ENCODE peak calls at places on chromosomes 4 and X, in four cellular contexts. P, T, A and R are unnamed samples.

GRCh38 chr4:128358231-128358902 is 70.8 kb upstream of the PGRMC2 start:
- DNase-seq in P (no peak), T (peak; percentile 79), A (no peak), R (no peak)

GRCh38 chrX:70030242-70030823 is 19.4 kb downstream of the AWAT2 start:
- DNase-seq in P (peak; percentile 44), T (peak; percentile 16), A (no peak), R (no peak)

GRCh38 chr4:65880594-65880993 is 210.3 kb upstream of the EPHA5 start:
- DNase-seq in P (no peak), T (no peak), A (no peak), R (no peak)

GRCh38 chr4:107034982-107035710 is 967 bp downstream of the DKK2 start:
- DNase-seq in P (peak; percentile 47), T (no peak), A (no peak), R (peak; percentile 13)

GRCh38 chr4:175330652-175331051 is 412.5 kb downstream of the ADAM29 start:
- DNase-seq in P (no peak), T (no peak), A (no peak), R (no peak)

GRCh38 chr4:92497141-92497540 is 193.4 kb downstream of the GRID2 start:
- DNase-seq in P (no peak), T (no peak), A (no peak), R (no peak)

GRCh38 chr4:154082760-154083530 is 294.1 kb upstream of the SFRP2 start:
- DNase-seq in P (peak; percentile 8), T (no peak), A (no peak), R (no peak)

GRCh38 chr4:26916195-26916594 is 55.6 kb downstream of the STIM2 start:
- DNase-seq in P (no peak), T (no peak), A (no peak), R (no peak)

GRCh38 chr4:5028480-5028879 is 9.2 kb upstream of the CYTL1 start:
- DNase-seq in P (no peak), T (no peak), A (no peak), R (no peak)

GRCh38 chr4:110088670-110089069 is 109.7 kb downstream of the ELOVL6 start:
- DNase-seq in P (no peak), T (no peak), A (no peak), R (no peak)

GRCh38 chr4:112860731-112861377 is 188.6 kb upstream of the ANK2 start:
- DNase-seq in P (peak; percentile 68), T (no peak), A (no peak), R (no peak)

GRCh38 chr4:5036239-5036638 is 15.0 kb upstream of the STK32B start:
- DNase-seq in P (no peak), T (peak; percentile 67), A (no peak), R (no peak)

GRCh38 chr4:105306820-105307219 is 160.1 kb downstream of the TET2 start:
- DNase-seq in P (no peak), T (no peak), A (no peak), R (no peak)

GRCh38 chr4:5979981-5980380 is 38.2 kb downstream of the C4orf50 start:
- DNase-seq in P (peak; percentile 37), T (no peak), A (peak; percentile 59), R (peak; percentile 18)

GRCh38 chrX:86714441-86714840 is 566.2 kb downstream of the DACH2 start:
- DNase-seq in P (no peak), T (no peak), A (no peak), R (no peak)

GRCh38 chrX:1596676-1597344 is 5.4 kb downstream of the AKAP17A start:
- DNase-seq in P (no peak), T (no peak), A (no peak), R (no peak)

GRCh38 chr4:76308548-76308947 is 2.0 kb downstream of the STBD1 start:
- DNase-seq in P (no peak), T (no peak), A (no peak), R (no peak)

GRCh38 chrX:21408776-21409175 is 34.6 kb downstream of the CNKSR2 start:
- DNase-seq in P (no peak), T (no peak), A (no peak), R (no peak)

GRCh38 chr4:163679189-163679588 is 184.7 kb downstream of the TMA16 start:
- DNase-seq in P (no peak), T (no peak), A (no peak), R (no peak)

GRCh38 chrX:129961180-129962083 is 21.0 kb upstream of the BCORL1 start:
- DNase-seq in P (no peak), T (no peak), A (no peak), R (no peak)

GRCh38 chr4:150739591-150739990 is 157.6 kb downstream of the MAB21L2 start:
- DNase-seq in P (no peak), T (no peak), A (no peak), R (no peak)

GRCh38 chr4:75919914-75920313 is 17.7 kb upstream of the PPEF2 start:
- DNase-seq in P (no peak), T (no peak), A (no peak), R (no peak)

GRCh38 chr4:147477439-147477838 is 3.5 kb upstream of the EDNRA start:
- DNase-seq in P (no peak), T (no peak), A (no peak), R (no peak)

GRCh38 chrX:104351173-104351769 is 96.5 kb upstream of the ESX1 start:
- DNase-seq in P (no peak), T (peak; percentile 71), A (no peak), R (no peak)

GRCh38 chrX:103376979-103377324 is 614 bp downstream of the BEX3 start:
- DNase-seq in P (no peak), T (no peak), A (no peak), R (peak; percentile 18)

GRCh38 chr4:185921583-185922555 is 109.9 kb upstream of the SORBS2 start:
- DNase-seq in P (no peak), T (no peak), A (no peak), R (no peak)

GRCh38 chrX:40097101-40097491 is 662 bp downstream of the BCOR start:
- DNase-seq in P (no peak), T (no peak), A (no peak), R (peak; percentile 39)

GRCh38 chr4:19213388-19213787 is 1038.3 kb upstream of the SLIT2 start:
- DNase-seq in P (peak; percentile 36), T (no peak), A (no peak), R (no peak)

GRCh38 chrX:124346877-124347241 is 496 bp downstream of the SH2D1A start:
- DNase-seq in P (no peak), T (no peak), A (no peak), R (no peak)

GRCh38 chrX:106220177-106220576 is 52.1 kb downstream of the PWWP3B start:
- DNase-seq in P (no peak), T (no peak), A (no peak), R (no peak)